ENCODE peak calls at places on chromosome 20, in nine cellular contexts. One of them, this sample, is unnamed.

GRCh38 chr20:43953919-43954617 is 39.4 kb downstream of the TOX2 start:
- DNase-seq in effector memory CD4-positive, alpha-beta T cell: no peak
- DNase-seq in NCI-H1436: no peak
- DNase-seq in hypothalamus: no peak
- DNase-seq in T-helper 9 cell: no peak
- DNase-seq in stimulated activated CD4-positive, alpha-beta T cell treated with anti-CD3 and anti-CD28 coated beads, Interleukin-12 subunit alpha, Interleukin-12 subunit beta, amount 100 ng/mL, for 4 hours: no peak
- DNase-seq in mucosa of descending colon: no peak
- DNase-seq in progenitor cell of endocrine pancreas: no peak
- DNase-seq in activated gamma-delta T cell treated with Interleukin-2 at 50 U/mL for 16 hours: no peak
- DNase-seq in this sample: peak

GRCh38 chr20:14219801-14220461 is 117.5 kb downstream of the FLRT3 start:
- DNase-seq in effector memory CD4-positive, alpha-beta T cell: no peak
- DNase-seq in NCI-H1436: peak
- DNase-seq in hypothalamus: no peak
- DNase-seq in T-helper 9 cell: no peak
- DNase-seq in stimulated activated CD4-positive, alpha-beta T cell treated with anti-CD3 and anti-CD28 coated beads, Interleukin-12 subunit alpha, Interleukin-12 subunit beta, amount 100 ng/mL, for 4 hours: no peak
- DNase-seq in mucosa of descending colon: peak
- DNase-seq in progenitor cell of endocrine pancreas: no peak
- DNase-seq in activated gamma-delta T cell treated with Interleukin-2 at 50 U/mL for 16 hours: no peak
- DNase-seq in this sample: no peak

GRCh38 chr20:59297641-59298040 is 2.8 kb upstream of the EDN3 start:
- DNase-seq in effector memory CD4-positive, alpha-beta T cell: no peak
- DNase-seq in NCI-H1436: no peak
- DNase-seq in hypothalamus: no peak
- DNase-seq in T-helper 9 cell: no peak
- DNase-seq in stimulated activated CD4-positive, alpha-beta T cell treated with anti-CD3 and anti-CD28 coated beads, Interleukin-12 subunit alpha, Interleukin-12 subunit beta, amount 100 ng/mL, for 4 hours: no peak
- DNase-seq in mucosa of descending colon: no peak
- DNase-seq in progenitor cell of endocrine pancreas: no peak
- DNase-seq in activated gamma-delta T cell treated with Interleukin-2 at 50 U/mL for 16 hours: no peak
- DNase-seq in this sample: no peak

GRCh38 chr20:31542201-31542842 is 28.1 kb downstream of the HM13 start:
- DNase-seq in effector memory CD4-positive, alpha-beta T cell: no peak
- DNase-seq in NCI-H1436: no peak
- DNase-seq in hypothalamus: no peak
- DNase-seq in T-helper 9 cell: no peak
- DNase-seq in stimulated activated CD4-positive, alpha-beta T cell treated with anti-CD3 and anti-CD28 coated beads, Interleukin-12 subunit alpha, Interleukin-12 subunit beta, amount 100 ng/mL, for 4 hours: no peak
- DNase-seq in mucosa of descending colon: no peak
- DNase-seq in progenitor cell of endocrine pancreas: no peak
- DNase-seq in activated gamma-delta T cell treated with Interleukin-2 at 50 U/mL for 16 hours: no peak
- DNase-seq in this sample: no peak

GRCh38 chr20:17759449-17759848 is 59.7 kb downstream of the BANF2 start:
- DNase-seq in effector memory CD4-positive, alpha-beta T cell: no peak
- DNase-seq in NCI-H1436: no peak
- DNase-seq in hypothalamus: no peak
- DNase-seq in T-helper 9 cell: no peak
- DNase-seq in stimulated activated CD4-positive, alpha-beta T cell treated with anti-CD3 and anti-CD28 coated beads, Interleukin-12 subunit alpha, Interleukin-12 subunit beta, amount 100 ng/mL, for 4 hours: no peak
- DNase-seq in mucosa of descending colon: no peak
- DNase-seq in progenitor cell of endocrine pancreas: no peak
- DNase-seq in activated gamma-delta T cell treated with Interleukin-2 at 50 U/mL for 16 hours: no peak
- DNase-seq in this sample: no peak

GRCh38 chr20:56795492-56795891 is 166.4 kb downstream of the TFAP2C start:
- DNase-seq in effector memory CD4-positive, alpha-beta T cell: no peak
- DNase-seq in NCI-H1436: no peak
- DNase-seq in hypothalamus: no peak
- DNase-seq in T-helper 9 cell: no peak
- DNase-seq in stimulated activated CD4-positive, alpha-beta T cell treated with anti-CD3 and anti-CD28 coated beads, Interleukin-12 subunit alpha, Interleukin-12 subunit beta, amount 100 ng/mL, for 4 hours: no peak
- DNase-seq in mucosa of descending colon: no peak
- DNase-seq in progenitor cell of endocrine pancreas: no peak
- DNase-seq in activated gamma-delta T cell treated with Interleukin-2 at 50 U/mL for 16 hours: no peak
- DNase-seq in this sample: no peak

GRCh38 chr20:58449703-58450138 is 60.7 kb downstream of the VAPB start:
- DNase-seq in effector memory CD4-positive, alpha-beta T cell: no peak
- DNase-seq in NCI-H1436: no peak
- DNase-seq in hypothalamus: no peak
- DNase-seq in T-helper 9 cell: no peak
- DNase-seq in stimulated activated CD4-positive, alpha-beta T cell treated with anti-CD3 and anti-CD28 coated beads, Interleukin-12 subunit alpha, Interleukin-12 subunit beta, amount 100 ng/mL, for 4 hours: no peak
- DNase-seq in mucosa of descending colon: no peak
- DNase-seq in progenitor cell of endocrine pancreas: no peak
- DNase-seq in activated gamma-delta T cell treated with Interleukin-2 at 50 U/mL for 16 hours: no peak
- DNase-seq in this sample: no peak

GRCh38 chr20:58518896-58519593 is 3.8 kb upstream of the APCDD1L start:
- DNase-seq in effector memory CD4-positive, alpha-beta T cell: no peak
- DNase-seq in NCI-H1436: no peak
- DNase-seq in hypothalamus: no peak
- DNase-seq in T-helper 9 cell: no peak
- DNase-seq in stimulated activated CD4-positive, alpha-beta T cell treated with anti-CD3 and anti-CD28 coated beads, Interleukin-12 subunit alpha, Interleukin-12 subunit beta, amount 100 ng/mL, for 4 hours: no peak
- DNase-seq in mucosa of descending colon: no peak
- DNase-seq in progenitor cell of endocrine pancreas: no peak
- DNase-seq in activated gamma-delta T cell treated with Interleukin-2 at 50 U/mL for 16 hours: no peak
- DNase-seq in this sample: no peak

GRCh38 chr20:35739294-35740163 is 2.5 kb downstream of the RBM39 start:
- DNase-seq in effector memory CD4-positive, alpha-beta T cell: no peak
- DNase-seq in NCI-H1436: no peak
- DNase-seq in hypothalamus: no peak
- DNase-seq in T-helper 9 cell: no peak
- DNase-seq in stimulated activated CD4-positive, alpha-beta T cell treated with anti-CD3 and anti-CD28 coated beads, Interleukin-12 subunit alpha, Interleukin-12 subunit beta, amount 100 ng/mL, for 4 hours: no peak
- DNase-seq in mucosa of descending colon: no peak
- DNase-seq in progenitor cell of endocrine pancreas: no peak
- DNase-seq in activated gamma-delta T cell treated with Interleukin-2 at 50 U/mL for 16 hours: no peak
- DNase-seq in this sample: no peak

GRCh38 chr20:32433311-32434021 is 75.3 kb downstream of the ASXL1 start:
- DNase-seq in effector memory CD4-positive, alpha-beta T cell: no peak
- DNase-seq in NCI-H1436: no peak
- DNase-seq in hypothalamus: no peak
- DNase-seq in T-helper 9 cell: no peak
- DNase-seq in stimulated activated CD4-positive, alpha-beta T cell treated with anti-CD3 and anti-CD28 coated beads, Interleukin-12 subunit alpha, Interleukin-12 subunit beta, amount 100 ng/mL, for 4 hours: no peak
- DNase-seq in mucosa of descending colon: no peak
- DNase-seq in progenitor cell of endocrine pancreas: no peak
- DNase-seq in activated gamma-delta T cell treated with Interleukin-2 at 50 U/mL for 16 hours: no peak
- DNase-seq in this sample: no peak

GRCh38 chr20:62999580-62999979 is 7.2 kb downstream of the BHLHE23 start:
- DNase-seq in effector memory CD4-positive, alpha-beta T cell: no peak
- DNase-seq in NCI-H1436: no peak
- DNase-seq in hypothalamus: no peak
- DNase-seq in T-helper 9 cell: no peak
- DNase-seq in stimulated activated CD4-positive, alpha-beta T cell treated with anti-CD3 and anti-CD28 coated beads, Interleukin-12 subunit alpha, Interleukin-12 subunit beta, amount 100 ng/mL, for 4 hours: no peak
- DNase-seq in mucosa of descending colon: no peak
- DNase-seq in progenitor cell of endocrine pancreas: no peak
- DNase-seq in activated gamma-delta T cell treated with Interleukin-2 at 50 U/mL for 16 hours: no peak
- DNase-seq in this sample: no peak

GRCh38 chr20:45840700-45841198 is 7.2 kb downstream of the SNX21 start:
- DNase-seq in effector memory CD4-positive, alpha-beta T cell: no peak
- DNase-seq in NCI-H1436: no peak
- DNase-seq in hypothalamus: no peak
- DNase-seq in T-helper 9 cell: no peak
- DNase-seq in stimulated activated CD4-positive, alpha-beta T cell treated with anti-CD3 and anti-CD28 coated beads, Interleukin-12 subunit alpha, Interleukin-12 subunit beta, amount 100 ng/mL, for 4 hours: no peak
- DNase-seq in mucosa of descending colon: no peak
- DNase-seq in progenitor cell of endocrine pancreas: no peak
- DNase-seq in activated gamma-delta T cell treated with Interleukin-2 at 50 U/mL for 16 hours: no peak
- DNase-seq in this sample: no peak

GRCh38 chr20:5191829-5192569 is 65.2 kb downstream of the CDS2 start:
- DNase-seq in effector memory CD4-positive, alpha-beta T cell: peak
- DNase-seq in NCI-H1436: peak
- DNase-seq in hypothalamus: peak
- DNase-seq in T-helper 9 cell: no peak
- DNase-seq in stimulated activated CD4-positive, alpha-beta T cell treated with anti-CD3 and anti-CD28 coated beads, Interleukin-12 subunit alpha, Interleukin-12 subunit beta, amount 100 ng/mL, for 4 hours: no peak
- DNase-seq in mucosa of descending colon: peak
- DNase-seq in progenitor cell of endocrine pancreas: no peak
- DNase-seq in activated gamma-delta T cell treated with Interleukin-2 at 50 U/mL for 16 hours: peak
- DNase-seq in this sample: peak

GRCh38 chr20:56924976-56925695 is 296.0 kb downstream of the TFAP2C start:
- DNase-seq in effector memory CD4-positive, alpha-beta T cell: no peak
- DNase-seq in NCI-H1436: no peak
- DNase-seq in hypothalamus: no peak
- DNase-seq in T-helper 9 cell: no peak
- DNase-seq in stimulated activated CD4-positive, alpha-beta T cell treated with anti-CD3 and anti-CD28 coated beads, Interleukin-12 subunit alpha, Interleukin-12 subunit beta, amount 100 ng/mL, for 4 hours: no peak
- DNase-seq in mucosa of descending colon: peak
- DNase-seq in progenitor cell of endocrine pancreas: peak
- DNase-seq in activated gamma-delta T cell treated with Interleukin-2 at 50 U/mL for 16 hours: no peak
- DNase-seq in this sample: no peak

GRCh38 chr20:57198359-57199072 is 67.9 kb downstream of the BMP7 start:
- DNase-seq in effector memory CD4-positive, alpha-beta T cell: no peak
- DNase-seq in NCI-H1436: no peak
- DNase-seq in hypothalamus: no peak
- DNase-seq in T-helper 9 cell: no peak
- DNase-seq in stimulated activated CD4-positive, alpha-beta T cell treated with anti-CD3 and anti-CD28 coated beads, Interleukin-12 subunit alpha, Interleukin-12 subunit beta, amount 100 ng/mL, for 4 hours: no peak
- DNase-seq in mucosa of descending colon: no peak
- DNase-seq in progenitor cell of endocrine pancreas: no peak
- DNase-seq in activated gamma-delta T cell treated with Interleukin-2 at 50 U/mL for 16 hours: no peak
- DNase-seq in this sample: no peak

GRCh38 chr20:18288748-18289705 is 700 bp downstream of the ZNF133 start:
- DNase-seq in effector memory CD4-positive, alpha-beta T cell: no peak
- DNase-seq in NCI-H1436: no peak
- DNase-seq in hypothalamus: no peak
- DNase-seq in T-helper 9 cell: no peak
- DNase-seq in stimulated activated CD4-positive, alpha-beta T cell treated with anti-CD3 and anti-CD28 coated beads, Interleukin-12 subunit alpha, Interleukin-12 subunit beta, amount 100 ng/mL, for 4 hours: no peak
- DNase-seq in mucosa of descending colon: peak
- DNase-seq in progenitor cell of endocrine pancreas: no peak
- DNase-seq in activated gamma-delta T cell treated with Interleukin-2 at 50 U/mL for 16 hours: no peak
- DNase-seq in this sample: no peak

GRCh38 chr20:19816386-19816785 is 58.3 kb downstream of the RIN2 start:
- DNase-seq in effector memory CD4-positive, alpha-beta T cell: no peak
- DNase-seq in NCI-H1436: no peak
- DNase-seq in hypothalamus: no peak
- DNase-seq in T-helper 9 cell: no peak
- DNase-seq in stimulated activated CD4-positive, alpha-beta T cell treated with anti-CD3 and anti-CD28 coated beads, Interleukin-12 subunit alpha, Interleukin-12 subunit beta, amount 100 ng/mL, for 4 hours: no peak
- DNase-seq in mucosa of descending colon: no peak
- DNase-seq in progenitor cell of endocrine pancreas: no peak
- DNase-seq in activated gamma-delta T cell treated with Interleukin-2 at 50 U/mL for 16 hours: no peak
- DNase-seq in this sample: no peak

GRCh38 chr20:11686900-11687543 is 230.7 kb upstream of the BTBD3 start:
- DNase-seq in effector memory CD4-positive, alpha-beta T cell: no peak
- DNase-seq in NCI-H1436: no peak
- DNase-seq in hypothalamus: no peak
- DNase-seq in T-helper 9 cell: no peak
- DNase-seq in stimulated activated CD4-positive, alpha-beta T cell treated with anti-CD3 and anti-CD28 coated beads, Interleukin-12 subunit alpha, Interleukin-12 subunit beta, amount 100 ng/mL, for 4 hours: no peak
- DNase-seq in mucosa of descending colon: peak
- DNase-seq in progenitor cell of endocrine pancreas: no peak
- DNase-seq in activated gamma-delta T cell treated with Interleukin-2 at 50 U/mL for 16 hours: no peak
- DNase-seq in this sample: no peak

GRCh38 chr20:37163832-37164554 is 15.1 kb upstream of the RPN2 start:
- DNase-seq in effector memory CD4-positive, alpha-beta T cell: no peak
- DNase-seq in NCI-H1436: no peak
- DNase-seq in hypothalamus: no peak
- DNase-seq in T-helper 9 cell: no peak
- DNase-seq in stimulated activated CD4-positive, alpha-beta T cell treated with anti-CD3 and anti-CD28 coated beads, Interleukin-12 subunit alpha, Interleukin-12 subunit beta, amount 100 ng/mL, for 4 hours: no peak
- DNase-seq in mucosa of descending colon: no peak
- DNase-seq in progenitor cell of endocrine pancreas: no peak
- DNase-seq in activated gamma-delta T cell treated with Interleukin-2 at 50 U/mL for 16 hours: no peak
- DNase-seq in this sample: no peak

GRCh38 chr20:44357555-44358130 is 2.1 kb downstream of the HNF4A start:
- DNase-seq in effector memory CD4-positive, alpha-beta T cell: no peak
- DNase-seq in NCI-H1436: no peak
- DNase-seq in hypothalamus: no peak
- DNase-seq in T-helper 9 cell: no peak
- DNase-seq in stimulated activated CD4-positive, alpha-beta T cell treated with anti-CD3 and anti-CD28 coated beads, Interleukin-12 subunit alpha, Interleukin-12 subunit beta, amount 100 ng/mL, for 4 hours: no peak
- DNase-seq in mucosa of descending colon: no peak
- DNase-seq in progenitor cell of endocrine pancreas: no peak
- DNase-seq in activated gamma-delta T cell treated with Interleukin-2 at 50 U/mL for 16 hours: no peak
- DNase-seq in this sample: no peak

GRCh38 chr20:7689151-7689550 is 251.1 kb downstream of the HAO1 start:
- DNase-seq in effector memory CD4-positive, alpha-beta T cell: no peak
- DNase-seq in NCI-H1436: no peak
- DNase-seq in hypothalamus: no peak
- DNase-seq in T-helper 9 cell: no peak
- DNase-seq in stimulated activated CD4-positive, alpha-beta T cell treated with anti-CD3 and anti-CD28 coated beads, Interleukin-12 subunit alpha, Interleukin-12 subunit beta, amount 100 ng/mL, for 4 hours: no peak
- DNase-seq in mucosa of descending colon: no peak
- DNase-seq in progenitor cell of endocrine pancreas: no peak
- DNase-seq in activated gamma-delta T cell treated with Interleukin-2 at 50 U/mL for 16 hours: no peak
- DNase-seq in this sample: no peak

GRCh38 chr20:51326241-51326819 is 216.2 kb downstream of the NFATC2 start:
- DNase-seq in effector memory CD4-positive, alpha-beta T cell: peak
- DNase-seq in NCI-H1436: peak
- DNase-seq in hypothalamus: peak
- DNase-seq in T-helper 9 cell: no peak
- DNase-seq in stimulated activated CD4-positive, alpha-beta T cell treated with anti-CD3 and anti-CD28 coated beads, Interleukin-12 subunit alpha, Interleukin-12 subunit beta, amount 100 ng/mL, for 4 hours: peak
- DNase-seq in mucosa of descending colon: peak
- DNase-seq in progenitor cell of endocrine pancreas: peak
- DNase-seq in activated gamma-delta T cell treated with Interleukin-2 at 50 U/mL for 16 hours: peak
- DNase-seq in this sample: peak

GRCh38 chr20:51481311-51481997 is 61.1 kb downstream of the NFATC2 start:
- DNase-seq in effector memory CD4-positive, alpha-beta T cell: peak
- DNase-seq in NCI-H1436: no peak
- DNase-seq in hypothalamus: no peak
- DNase-seq in T-helper 9 cell: peak
- DNase-seq in stimulated activated CD4-positive, alpha-beta T cell treated with anti-CD3 and anti-CD28 coated beads, Interleukin-12 subunit alpha, Interleukin-12 subunit beta, amount 100 ng/mL, for 4 hours: peak
- DNase-seq in mucosa of descending colon: no peak
- DNase-seq in progenitor cell of endocrine pancreas: no peak
- DNase-seq in activated gamma-delta T cell treated with Interleukin-2 at 50 U/mL for 16 hours: peak
- DNase-seq in this sample: no peak

GRCh38 chr20:44087051-44087856 is 99.7 kb downstream of the JPH2 start:
- DNase-seq in effector memory CD4-positive, alpha-beta T cell: no peak
- DNase-seq in NCI-H1436: no peak
- DNase-seq in hypothalamus: no peak
- DNase-seq in T-helper 9 cell: no peak
- DNase-seq in stimulated activated CD4-positive, alpha-beta T cell treated with anti-CD3 and anti-CD28 coated beads, Interleukin-12 subunit alpha, Interleukin-12 subunit beta, amount 100 ng/mL, for 4 hours: no peak
- DNase-seq in mucosa of descending colon: no peak
- DNase-seq in progenitor cell of endocrine pancreas: no peak
- DNase-seq in activated gamma-delta T cell treated with Interleukin-2 at 50 U/mL for 16 hours: no peak
- DNase-seq in this sample: no peak

GRCh38 chr20:62804632-62805364 is at the start of gene OGFR:
- DNase-seq in effector memory CD4-positive, alpha-beta T cell: peak
- DNase-seq in NCI-H1436: peak
- DNase-seq in hypothalamus: peak
- DNase-seq in T-helper 9 cell: peak
- DNase-seq in stimulated activated CD4-positive, alpha-beta T cell treated with anti-CD3 and anti-CD28 coated beads, Interleukin-12 subunit alpha, Interleukin-12 subunit beta, amount 100 ng/mL, for 4 hours: peak
- DNase-seq in mucosa of descending colon: peak
- DNase-seq in progenitor cell of endocrine pancreas: no peak
- DNase-seq in activated gamma-delta T cell treated with Interleukin-2 at 50 U/mL for 16 hours: peak
- DNase-seq in this sample: peak

GRCh38 chr20:22763257-22763906 is 179.0 kb upstream of the FOXA2 start:
- DNase-seq in effector memory CD4-positive, alpha-beta T cell: no peak
- DNase-seq in NCI-H1436: no peak
- DNase-seq in hypothalamus: no peak
- DNase-seq in T-helper 9 cell: no peak
- DNase-seq in stimulated activated CD4-positive, alpha-beta T cell treated with anti-CD3 and anti-CD28 coated beads, Interleukin-12 subunit alpha, Interleukin-12 subunit beta, amount 100 ng/mL, for 4 hours: no peak
- DNase-seq in mucosa of descending colon: no peak
- DNase-seq in progenitor cell of endocrine pancreas: no peak
- DNase-seq in activated gamma-delta T cell treated with Interleukin-2 at 50 U/mL for 16 hours: no peak
- DNase-seq in this sample: no peak

GRCh38 chr20:13492001-13492480 is 146.7 kb downstream of the TASP1 start:
- DNase-seq in effector memory CD4-positive, alpha-beta T cell: no peak
- DNase-seq in NCI-H1436: no peak
- DNase-seq in hypothalamus: no peak
- DNase-seq in T-helper 9 cell: no peak
- DNase-seq in stimulated activated CD4-positive, alpha-beta T cell treated with anti-CD3 and anti-CD28 coated beads, Interleukin-12 subunit alpha, Interleukin-12 subunit beta, amount 100 ng/mL, for 4 hours: no peak
- DNase-seq in mucosa of descending colon: no peak
- DNase-seq in progenitor cell of endocrine pancreas: no peak
- DNase-seq in activated gamma-delta T cell treated with Interleukin-2 at 50 U/mL for 16 hours: no peak
- DNase-seq in this sample: no peak

GRCh38 chr20:11242320-11242719 is 568.5 kb upstream of the JAG1 start:
- DNase-seq in effector memory CD4-positive, alpha-beta T cell: no peak
- DNase-seq in NCI-H1436: no peak
- DNase-seq in hypothalamus: no peak
- DNase-seq in T-helper 9 cell: no peak
- DNase-seq in stimulated activated CD4-positive, alpha-beta T cell treated with anti-CD3 and anti-CD28 coated beads, Interleukin-12 subunit alpha, Interleukin-12 subunit beta, amount 100 ng/mL, for 4 hours: no peak
- DNase-seq in mucosa of descending colon: no peak
- DNase-seq in progenitor cell of endocrine pancreas: no peak
- DNase-seq in activated gamma-delta T cell treated with Interleukin-2 at 50 U/mL for 16 hours: no peak
- DNase-seq in this sample: no peak

GRCh38 chr20:47696856-47697255 is 88.4 kb downstream of the SULF2 start:
- DNase-seq in effector memory CD4-positive, alpha-beta T cell: no peak
- DNase-seq in NCI-H1436: no peak
- DNase-seq in hypothalamus: no peak
- DNase-seq in T-helper 9 cell: no peak
- DNase-seq in stimulated activated CD4-positive, alpha-beta T cell treated with anti-CD3 and anti-CD28 coated beads, Interleukin-12 subunit alpha, Interleukin-12 subunit beta, amount 100 ng/mL, for 4 hours: no peak
- DNase-seq in mucosa of descending colon: no peak
- DNase-seq in progenitor cell of endocrine pancreas: no peak
- DNase-seq in activated gamma-delta T cell treated with Interleukin-2 at 50 U/mL for 16 hours: no peak
- DNase-seq in this sample: no peak

GRCh38 chr20:8082025-8082424 is 50.0 kb upstream of the PLCB1 start:
- DNase-seq in effector memory CD4-positive, alpha-beta T cell: no peak
- DNase-seq in NCI-H1436: no peak
- DNase-seq in hypothalamus: no peak
- DNase-seq in T-helper 9 cell: no peak
- DNase-seq in stimulated activated CD4-positive, alpha-beta T cell treated with anti-CD3 and anti-CD28 coated beads, Interleukin-12 subunit alpha, Interleukin-12 subunit beta, amount 100 ng/mL, for 4 hours: no peak
- DNase-seq in mucosa of descending colon: no peak
- DNase-seq in progenitor cell of endocrine pancreas: no peak
- DNase-seq in activated gamma-delta T cell treated with Interleukin-2 at 50 U/mL for 16 hours: no peak
- DNase-seq in this sample: no peak

GRCh38 chr20:63917811-63918210 is 22.9 kb downstream of the DNAJC5 start:
- DNase-seq in effector memory CD4-positive, alpha-beta T cell: no peak
- DNase-seq in NCI-H1436: no peak
- DNase-seq in hypothalamus: no peak
- DNase-seq in T-helper 9 cell: no peak
- DNase-seq in stimulated activated CD4-positive, alpha-beta T cell treated with anti-CD3 and anti-CD28 coated beads, Interleukin-12 subunit alpha, Interleukin-12 subunit beta, amount 100 ng/mL, for 4 hours: no peak
- DNase-seq in mucosa of descending colon: no peak
- DNase-seq in progenitor cell of endocrine pancreas: no peak
- DNase-seq in activated gamma-delta T cell treated with Interleukin-2 at 50 U/mL for 16 hours: no peak
- DNase-seq in this sample: no peak